ENCODE peak calls at places on chromosomes 1 and 21, in four cellular contexts. One of them, this sample, is unnamed.

GRCh38 chr1:32868085-32868484 is 2.6 kb downstream of the FNDC5 start:
- DNase-seq in mesenchymal stem cell: no peak
- DNase-seq in brain pericyte: no peak
- DNase-seq in stimulated activated CD4-positive, alpha-beta T cell treated with anti-CD3 and anti-CD28 coated beads, Interleukin-15, amount 100 ng/mL, for 1 hour: no peak
- DNase-seq in this sample: no peak

GRCh38 chr1:181855380-181855779 is 206.1 kb downstream of the ZNF648 start:
- DNase-seq in brain pericyte: no peak
- DNase-seq in mesenchymal stem cell: no peak
- DNase-seq in stimulated activated CD4-positive, alpha-beta T cell treated with anti-CD3 and anti-CD28 coated beads, Interleukin-15, amount 100 ng/mL, for 1 hour: no peak
- DNase-seq in this sample: no peak

GRCh38 chr21:41899431-41900202 is 20.5 kb upstream of the PRDM15 start:
- DNase-seq in stimulated activated CD4-positive, alpha-beta T cell treated with anti-CD3 and anti-CD28 coated beads, Interleukin-15, amount 100 ng/mL, for 1 hour: no peak
- DNase-seq in brain pericyte: no peak
- DNase-seq in mesenchymal stem cell: no peak
- DNase-seq in this sample: no peak

GRCh38 chr1:93348104-93348780 is 2.5 kb downstream of the DR1 start:
- DNase-seq in brain pericyte: no peak
- DNase-seq in stimulated activated CD4-positive, alpha-beta T cell treated with anti-CD3 and anti-CD28 coated beads, Interleukin-15, amount 100 ng/mL, for 1 hour: no peak
- DNase-seq in mesenchymal stem cell: no peak
- DNase-seq in this sample: no peak

GRCh38 chr1:19819701-19820100 is 4.6 kb upstream of the RNF186 start:
- DNase-seq in mesenchymal stem cell: no peak
- DNase-seq in brain pericyte: no peak
- DNase-seq in stimulated activated CD4-positive, alpha-beta T cell treated with anti-CD3 and anti-CD28 coated beads, Interleukin-15, amount 100 ng/mL, for 1 hour: no peak
- DNase-seq in this sample: no peak

GRCh38 chr1:240058049-240058448 is 33.6 kb upstream of the FMN2 start:
- DNase-seq in stimulated activated CD4-positive, alpha-beta T cell treated with anti-CD3 and anti-CD28 coated beads, Interleukin-15, amount 100 ng/mL, for 1 hour: no peak
- DNase-seq in mesenchymal stem cell: no peak
- DNase-seq in brain pericyte: no peak
- DNase-seq in this sample: no peak

GRCh38 chr1:182817802-182818201 is 21.3 kb upstream of the DHX9 start:
- DNase-seq in stimulated activated CD4-positive, alpha-beta T cell treated with anti-CD3 and anti-CD28 coated beads, Interleukin-15, amount 100 ng/mL, for 1 hour: no peak
- DNase-seq in mesenchymal stem cell: no peak
- DNase-seq in brain pericyte: no peak
- DNase-seq in this sample: no peak

GRCh38 chr1:36136535-36136934 is 11.5 kb upstream of the COL8A2 start:
- DNase-seq in stimulated activated CD4-positive, alpha-beta T cell treated with anti-CD3 and anti-CD28 coated beads, Interleukin-15, amount 100 ng/mL, for 1 hour: no peak
- DNase-seq in mesenchymal stem cell: peak; percentile 30
- DNase-seq in brain pericyte: no peak
- DNase-seq in this sample: no peak

GRCh38 chr1:202794049-202794725 is 14.0 kb downstream of the KDM5B start:
- DNase-seq in stimulated activated CD4-positive, alpha-beta T cell treated with anti-CD3 and anti-CD28 coated beads, Interleukin-15, amount 100 ng/mL, for 1 hour: no peak
- DNase-seq in mesenchymal stem cell: no peak
- DNase-seq in brain pericyte: no peak
- DNase-seq in this sample: no peak

GRCh38 chr1:85259118-85259865 is at the start of gene C1orf52:
- DNase-seq in stimulated activated CD4-positive, alpha-beta T cell treated with anti-CD3 and anti-CD28 coated beads, Interleukin-15, amount 100 ng/mL, for 1 hour: peak; percentile 99
- DNase-seq in brain pericyte: peak; percentile 66
- DNase-seq in mesenchymal stem cell: peak; percentile 93
- DNase-seq in this sample: peak; percentile 20

GRCh38 chr1:19309123-19309813 is 2.7 kb downstream of the AKR7A2 start:
- DNase-seq in brain pericyte: no peak
- DNase-seq in mesenchymal stem cell: peak; percentile 93
- DNase-seq in stimulated activated CD4-positive, alpha-beta T cell treated with anti-CD3 and anti-CD28 coated beads, Interleukin-15, amount 100 ng/mL, for 1 hour: no peak
- DNase-seq in this sample: no peak

GRCh38 chr1:173126421-173126820 is 75.7 kb upstream of the TNFSF18 start:
- DNase-seq in brain pericyte: no peak
- DNase-seq in stimulated activated CD4-positive, alpha-beta T cell treated with anti-CD3 and anti-CD28 coated beads, Interleukin-15, amount 100 ng/mL, for 1 hour: no peak
- DNase-seq in mesenchymal stem cell: no peak
- DNase-seq in this sample: no peak

GRCh38 chr1:167184081-167184480 is 36.6 kb upstream of the POU2F1 start:
- DNase-seq in stimulated activated CD4-positive, alpha-beta T cell treated with anti-CD3 and anti-CD28 coated beads, Interleukin-15, amount 100 ng/mL, for 1 hour: no peak
- DNase-seq in mesenchymal stem cell: no peak
- DNase-seq in brain pericyte: no peak
- DNase-seq in this sample: no peak

GRCh38 chr1:32765561-32766327 is 51.4 kb downstream of the YARS1 start:
- DNase-seq in mesenchymal stem cell: no peak
- DNase-seq in brain pericyte: no peak
- DNase-seq in stimulated activated CD4-positive, alpha-beta T cell treated with anti-CD3 and anti-CD28 coated beads, Interleukin-15, amount 100 ng/mL, for 1 hour: no peak
- DNase-seq in this sample: no peak

GRCh38 chr1:3501856-3502665 is 47.6 kb downstream of the ARHGEF16 start:
- DNase-seq in stimulated activated CD4-positive, alpha-beta T cell treated with anti-CD3 and anti-CD28 coated beads, Interleukin-15, amount 100 ng/mL, for 1 hour: no peak
- DNase-seq in mesenchymal stem cell: peak; percentile 42
- DNase-seq in brain pericyte: no peak
- DNase-seq in this sample: no peak

GRCh38 chr1:22331618-22332017 is 120.0 kb upstream of the ZBTB40 start:
- DNase-seq in mesenchymal stem cell: peak; percentile 29
- DNase-seq in stimulated activated CD4-positive, alpha-beta T cell treated with anti-CD3 and anti-CD28 coated beads, Interleukin-15, amount 100 ng/mL, for 1 hour: no peak
- DNase-seq in brain pericyte: no peak
- DNase-seq in this sample: no peak

GRCh38 chr1:3187415-3188149 is 118.6 kb downstream of the PRDM16 start:
- DNase-seq in stimulated activated CD4-positive, alpha-beta T cell treated with anti-CD3 and anti-CD28 coated beads, Interleukin-15, amount 100 ng/mL, for 1 hour: no peak
- DNase-seq in brain pericyte: no peak
- DNase-seq in mesenchymal stem cell: no peak
- DNase-seq in this sample: no peak

GRCh38 chr1:160101717-160102522 is 3.5 kb upstream of the IGSF8 start:
- DNase-seq in mesenchymal stem cell: peak; percentile 91
- DNase-seq in brain pericyte: no peak
- DNase-seq in stimulated activated CD4-positive, alpha-beta T cell treated with anti-CD3 and anti-CD28 coated beads, Interleukin-15, amount 100 ng/mL, for 1 hour: no peak
- DNase-seq in this sample: no peak

GRCh38 chr1:244322791-244323521 is 128.8 kb downstream of the ADSS2 start:
- DNase-seq in mesenchymal stem cell: peak; percentile 95
- DNase-seq in stimulated activated CD4-positive, alpha-beta T cell treated with anti-CD3 and anti-CD28 coated beads, Interleukin-15, amount 100 ng/mL, for 1 hour: no peak
- DNase-seq in brain pericyte: peak; percentile 86
- DNase-seq in this sample: no peak

GRCh38 chr1:243482237-243483022 is 226.6 kb downstream of the SDCCAG8 start:
- DNase-seq in brain pericyte: no peak
- DNase-seq in mesenchymal stem cell: peak; percentile 55
- DNase-seq in stimulated activated CD4-positive, alpha-beta T cell treated with anti-CD3 and anti-CD28 coated beads, Interleukin-15, amount 100 ng/mL, for 1 hour: no peak
- DNase-seq in this sample: no peak

GRCh38 chr1:198750081-198750480 is 111.2 kb downstream of the PTPRC start:
- DNase-seq in brain pericyte: no peak
- DNase-seq in mesenchymal stem cell: no peak
- DNase-seq in stimulated activated CD4-positive, alpha-beta T cell treated with anti-CD3 and anti-CD28 coated beads, Interleukin-15, amount 100 ng/mL, for 1 hour: no peak
- DNase-seq in this sample: no peak

GRCh38 chr1:222064388-222065201 is 322.7 kb upstream of the DUSP10 start:
- DNase-seq in brain pericyte: peak; percentile 75
- DNase-seq in mesenchymal stem cell: peak; percentile 87
- DNase-seq in stimulated activated CD4-positive, alpha-beta T cell treated with anti-CD3 and anti-CD28 coated beads, Interleukin-15, amount 100 ng/mL, for 1 hour: no peak
- DNase-seq in this sample: no peak

GRCh38 chr21:44648557-44649311 is 2.5 kb downstream of the KRTAP10-11 start:
- DNase-seq in brain pericyte: no peak
- DNase-seq in stimulated activated CD4-positive, alpha-beta T cell treated with anti-CD3 and anti-CD28 coated beads, Interleukin-15, amount 100 ng/mL, for 1 hour: no peak
- DNase-seq in mesenchymal stem cell: no peak
- DNase-seq in this sample: no peak

GRCh38 chr1:119040489-119040888 is 52.3 kb upstream of the TBX15 start:
- DNase-seq in brain pericyte: no peak
- DNase-seq in mesenchymal stem cell: no peak
- DNase-seq in stimulated activated CD4-positive, alpha-beta T cell treated with anti-CD3 and anti-CD28 coated beads, Interleukin-15, amount 100 ng/mL, for 1 hour: no peak
- DNase-seq in this sample: no peak

This sample was measured in cerebellar nuclear complex.